ENCODE peak calls at places on chromosomes 13 and 19, in four cellular contexts. S is breast epithelium, M is heart left ventricle, Q is thyroid gland. R is an unnamed sample.

GRCh38 chr13:91882918-91883317 is 484.5 kb downstream of the GPC5 start:
- DNase-seq in S (no peak), M (no peak), Q (no peak), R (no peak)

GRCh38 chr19:38049105-38049649 is 142.2 kb downstream of the SIPA1L3 start:
- DNase-seq in S (no peak), M (no peak), Q (no peak), R (peak; percentile 29)

GRCh38 chr13:79775830-79776229 is 294.9 kb downstream of the NDFIP2 start:
- DNase-seq in S (no peak), M (peak; percentile 37), Q (peak; percentile 38), R (peak; percentile 29)

GRCh38 chr19:47509170-47509847 is 5.6 kb downstream of the NAPA start:
- DNase-seq in S (no peak), M (no peak), Q (no peak), R (no peak)

GRCh38 chr13:32264407-32264806 is 50.8 kb downstream of the ZAR1L start:
- DNase-seq in S (no peak), M (peak; percentile 87), Q (peak; percentile 34), R (peak; percentile 69)

GRCh38 chr13:47555235-47555634 is 445.8 kb downstream of the SUCLA2 start:
- DNase-seq in S (no peak), M (no peak), Q (no peak), R (no peak)

GRCh38 chr19:40584007-40584406 is 7.3 kb downstream of the SHKBP1 start:
- DNase-seq in S (no peak), M (no peak), Q (no peak), R (no peak)

GRCh38 chr13:106471957-106472543 is 63.4 kb downstream of the EFNB2 start:
- DNase-seq in S (no peak), M (no peak), Q (peak; percentile 27), R (peak; percentile 68)

GRCh38 chr13:111893607-111894443 is 173.1 kb upstream of the SOX1 start:
- DNase-seq in S (no peak), M (no peak), Q (no peak), R (no peak)

GRCh38 chr19:50252111-50252886 is 48.9 kb downstream of the MYH14 start:
- DNase-seq in S (no peak), M (no peak), Q (peak; percentile 37), R (no peak)

GRCh38 chr13:96948127-96948526 is 46.1 kb downstream of the OXGR1 start:
- DNase-seq in S (no peak), M (no peak), Q (no peak), R (no peak)

GRCh38 chr19:19217110-19217509 is 5.4 kb downstream of the NCAN start:
- DNase-seq in S (no peak), M (no peak), Q (no peak), R (no peak)

GRCh38 chr13:97976551-97977375 is 23.3 kb downstream of the IPO5 start:
- DNase-seq in S (no peak), M (no peak), Q (no peak), R (no peak)

GRCh38 chr19:38006361-38007045 is 99.5 kb downstream of the SIPA1L3 start:
- DNase-seq in S (no peak), M (no peak), Q (no peak), R (no peak)

GRCh38 chr13:73286177-73286576 is 227.4 kb downstream of the KLF5 start:
- DNase-seq in S (no peak), M (no peak), Q (no peak), R (no peak)

GRCh38 chr19:43532571-43532961 is 422 bp upstream of the ZNF575 start:
- DNase-seq in S (peak; percentile 55), M (peak; percentile 56), Q (no peak), R (peak; percentile 73)

GRCh38 chr19:33631628-33631995 is 9.9 kb downstream of the CHST8 start:
- DNase-seq in S (no peak), M (peak; percentile 5), Q (no peak), R (peak; percentile 3)

GRCh38 chr13:114101325-114101821 is 31.1 kb downstream of the RASA3 start:
- DNase-seq in S (no peak), M (no peak), Q (peak; percentile 35), R (no peak)

GRCh38 chr13:77330009-77330471 is 3.1 kb upstream of the MYCBP2 start:
- DNase-seq in S (no peak), M (no peak), Q (no peak), R (no peak)

GRCh38 chr19:13071444-13072205 is 31.0 kb downstream of the LYL1 start:
- DNase-seq in S (no peak), M (no peak), Q (no peak), R (no peak)

GRCh38 chr19:39831679-39832078 is 2.3 kb downstream of the DYRK1B start:
- DNase-seq in S (no peak), M (no peak), Q (no peak), R (no peak)

GRCh38 chr19:17296278-17296677 is 6.9 kb downstream of the ABHD8 start:
- DNase-seq in S (no peak), M (no peak), Q (no peak), R (no peak)

GRCh38 chr13:100728201-100728600 is 53.6 kb upstream of the TMTC4 start:
- DNase-seq in S (no peak), M (no peak), Q (no peak), R (no peak)

GRCh38 chr13:36998624-36999041 is 507 bp downstream of the ALG5 start:
- DNase-seq in S (no peak), M (peak; percentile 35), Q (peak; percentile 19), R (no peak)

GRCh38 chr19:38394488-38394887 is 6.0 kb downstream of the SPRED3 start:
- DNase-seq in S (no peak), M (no peak), Q (no peak), R (no peak)

GRCh38 chr19:57903298-57904174 is 12.9 kb downstream of the ZNF417 start:
- DNase-seq in S (no peak), M (no peak), Q (no peak), R (no peak)

GRCh38 chr13:99075268-99076191 is 97.7 kb upstream of the DOCK9 start:
- DNase-seq in S (no peak), M (no peak), Q (no peak), R (no peak)

GRCh38 chr19:8358948-8359347 is 5.0 kb upstream of the ANGPTL4 start:
- DNase-seq in S (no peak), M (no peak), Q (no peak), R (no peak)

GRCh38 chr19:8363803-8364771 is at the start of gene ANGPTL4:
- DNase-seq in S (peak; percentile 58), M (peak; percentile 67), Q (peak; percentile 77), R (peak; percentile 82)

GRCh38 chr19:8360196-8360595 is 3.8 kb upstream of the ANGPTL4 start:
- DNase-seq in S (no peak), M (no peak), Q (no peak), R (no peak)

GRCh38 chr19:8366121-8366581 is 2.2 kb downstream of the ANGPTL4 start:
- DNase-seq in S (no peak), M (no peak), Q (no peak), R (no peak)

GRCh38 chr19:8361921-8362793 is 1.8 kb upstream of the ANGPTL4 start:
- DNase-seq in S (peak; percentile 98), M (peak; percentile 93), Q (peak; percentile 99), R (peak; percentile 98)
- TF ChIP-seq POLR2A in S (no peak), M (no peak), Q (no peak), R (no peak)

GRCh38 chr19:1775951-1776605 is 22.8 kb downstream of the ONECUT3 start:
- DNase-seq in S (no peak), M (no peak), Q (no peak), R (no peak)

GRCh38 chr19:1776606-1777147 is 23.4 kb downstream of the ONECUT3 start:
- DNase-seq in S (no peak), M (no peak), Q (no peak), R (no peak)

GRCh38 chr19:1777149-1777548 is 23.8 kb downstream of the ONECUT3 start:
- DNase-seq in S (no peak), M (no peak), Q (no peak), R (no peak)

GRCh38 chr19:1773173-1773572 is 19.9 kb downstream of the ONECUT3 start:
- DNase-seq in S (no peak), M (no peak), Q (no peak), R (no peak)

DNA sequence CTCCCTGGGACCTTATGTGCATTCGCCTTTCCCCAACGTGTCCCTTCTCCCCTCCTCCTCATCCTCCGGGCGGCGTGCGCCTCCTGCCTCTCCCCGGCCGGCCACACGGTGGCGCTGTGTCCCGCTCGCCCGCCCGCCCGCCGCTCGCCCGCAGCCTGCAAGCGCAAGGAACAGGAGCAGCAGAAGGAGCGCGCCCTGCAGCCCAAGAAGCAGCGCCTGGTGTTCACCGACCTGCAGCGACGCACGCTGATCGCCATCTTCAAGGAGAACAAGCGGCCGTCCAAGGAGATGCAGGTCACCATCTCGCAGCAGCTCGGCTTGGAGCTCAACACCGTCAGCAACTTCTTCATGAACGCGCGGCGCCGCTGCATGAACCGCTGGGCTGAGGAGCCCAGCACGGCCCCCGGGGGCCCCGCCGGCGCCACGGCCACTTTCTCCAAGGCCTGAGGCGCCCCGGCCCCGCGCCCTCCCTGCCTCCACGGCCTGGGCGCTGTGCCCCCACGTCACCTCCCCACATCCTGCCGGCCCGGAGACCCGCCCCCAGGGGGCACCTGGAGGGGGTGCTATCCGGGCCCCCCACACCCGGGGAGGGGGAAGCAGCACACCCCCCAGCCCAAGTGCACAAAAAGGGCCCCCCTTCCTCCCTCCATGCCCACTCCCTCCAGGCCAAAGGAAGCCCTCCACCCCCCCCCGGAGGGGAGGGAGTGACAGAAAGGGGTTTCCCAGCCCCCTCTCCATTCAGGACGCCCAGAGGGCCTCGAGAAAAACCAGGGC is 21.9 kb downstream of the ONECUT3 start:
- DNase-seq in S (no peak), M (no peak), Q (no peak), R (no peak)
- TF ChIP-seq CTCF in S (peak; percentile 13), M (peak; percentile 23), Q (peak; percentile 37), R (no peak)

GRCh38 chr19:53873451-53874383 is 6.0 kb downstream of the MYADM start:
- DNase-seq in S (no peak), M (no peak), Q (no peak), R (no peak)
- TF ChIP-seq POLR2A in S (no peak), M (no peak), Q (no peak), R (no peak)

GRCh38 chr13:46553521-46553885 is 533 bp downstream of the LRCH1 start:
- DNase-seq in S (no peak), M (peak; percentile 36), Q (no peak), R (no peak)

GRCh38 chr13:46554971-46555370 is 2.0 kb downstream of the LRCH1 start:
- DNase-seq in S (no peak), M (no peak), Q (no peak), R (no peak)

GRCh38 chr13:46555722-46556121 is 2.8 kb downstream of the LRCH1 start:
- DNase-seq in S (no peak), M (no peak), Q (no peak), R (no peak)

GRCh38 chr13:46552888-46553520 is at the start of gene LRCH1:
- DNase-seq in S (peak; percentile 87), M (peak; percentile 93), Q (peak; percentile 87), R (peak; percentile 90)

GRCh38 chr13:46553886-46554855 is 1.2 kb downstream of the LRCH1 start:
- DNase-seq in S (peak; percentile 63), M (peak; percentile 71), Q (peak; percentile 65), R (peak; percentile 71)
- TF ChIP-seq CTCF in S (peak; percentile 43), M (peak; percentile 18), Q (peak; percentile 22), R (no peak)

R was measured in stomach.